ENCODE peak calls at places on chromosomes 4 and X, in eight cellular contexts. H is AG04450, W is IMR-90, R is cardiac muscle cell, V is hepatocyte, A is BE2C, D is PC-9, U is suprapubic skin. M is an unnamed sample.
A peak's percentile ranks its signal among the peaks of the same experiment; 100 is the strongest.

GRCh38 chr4:26779674-26780073 is 81.0 kb upstream of the STIM2 start:
- DNase-seq in V (no peak), R (peak; percentile 65), W (peak; percentile 48), H (no peak), D (peak; percentile 28), A (no peak), U (no peak), M (peak; percentile 100)

GRCh38 chrX:134431894-134432293 is 28.1 kb upstream of the HPRT1 start:
- DNase-seq in W (peak; percentile 66), R (peak; percentile 21), H (no peak), D (no peak), U (no peak), V (no peak), A (no peak), M (peak; percentile 82)

GRCh38 chr4:120683902-120684540 is 238.5 kb downstream of the PRDM5 start:
- DNase-seq in U (no peak), D (no peak), R (no peak), H (no peak), A (peak; percentile 35), V (no peak), W (no peak), M (peak; percentile 11)

GRCh38 chrX:22987452-22987851 is 12.3 kb upstream of the DDX53 start:
- DNase-seq in H (no peak), R (no peak), D (no peak), V (no peak), A (no peak), U (no peak), W (peak; percentile 25), M (peak; percentile 31)

GRCh38 chr4:115113382-115114106 is at the start of gene NDST4:
- DNase-seq in U (no peak), H (no peak), D (no peak), A (no peak), W (no peak), V (peak; percentile 25), R (peak; percentile 5), M (peak; percentile 5)

GRCh38 chrX:47991263-47992092 is 12.3 kb downstream of the ZNF182 start:
- DNase-seq in W (peak; percentile 53), U (no peak), A (no peak), D (no peak), V (no peak), H (no peak), R (peak; percentile 67), M (peak; percentile 83)

GRCh38 chr4:157792716-157793115 is 380.1 kb downstream of the GASK1B start:
- DNase-seq in W (no peak), U (no peak), V (no peak), D (no peak), R (no peak), A (no peak), H (no peak), M (no peak)

GRCh38 chr4:188143731-188144130 is 4.5 kb downstream of the TRIML1 start:
- DNase-seq in H (no peak), R (no peak), A (no peak), W (no peak), U (no peak), V (peak; percentile 26), D (no peak), M (no peak)

GRCh38 chr4:122576261-122577188 is 44.3 kb downstream of the IL21 start:
- DNase-seq in W (peak; percentile 58), U (no peak), V (peak; percentile 59), A (peak; percentile 11), R (peak; percentile 74), H (no peak), D (peak; percentile 6), M (peak; percentile 52)

GRCh38 chr4:73870778-73871177 is 1.6 kb downstream of the CXCL1 start:
- DNase-seq in R (peak; percentile 47), H (no peak), W (no peak), A (no peak), U (no peak), D (no peak), V (no peak), M (peak; percentile 55)

GRCh38 chrX:118974088-118974907 is at the start of gene LONRF3:
- DNase-seq in W (peak; percentile 3), A (peak; percentile 22), D (peak; percentile 61), H (no peak), U (peak; percentile 90), R (peak; percentile 64), V (peak; percentile 74), M (peak; percentile 19)

DNA sequence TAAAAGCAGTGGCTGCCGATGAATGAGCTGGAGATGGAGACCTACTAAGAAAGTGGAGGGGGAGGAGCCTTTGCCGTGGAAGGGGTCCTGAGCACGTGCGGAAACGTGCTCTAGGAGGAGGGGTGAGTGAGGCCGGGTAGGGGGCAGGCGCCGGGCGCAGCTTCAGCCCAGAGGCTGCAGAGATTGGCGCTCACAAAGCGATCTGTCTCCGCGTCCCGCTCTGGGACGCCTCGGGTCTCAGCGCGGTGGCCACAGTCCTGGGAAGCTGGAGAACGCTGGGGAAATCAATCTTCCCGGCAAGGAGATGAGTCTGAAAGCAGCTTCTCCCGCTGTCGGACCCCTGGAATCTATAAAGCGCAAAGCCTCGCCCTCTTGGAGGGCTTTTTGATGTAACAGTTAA is 460 bp upstream of the ARHGAP6 start:
- DNase-seq in V (peak; percentile 44), W (no peak), U (no peak), D (no peak), H (no peak), A (no peak), R (peak; percentile 15), M (no peak)
- H3K27me3 ChIP-seq in V (peaks cover 5% of the 10 kb centered on the region), W (peaks cover 16% of the 10 kb centered on the region), U (peaks cover 18% of the 10 kb centered on the region), D (peaks cover 7% of the 10 kb centered on the region), H (peaks cover 34% of the 10 kb centered on the region), A (peaks cover 15% of the 10 kb centered on the region), R (no peaks in the 10 kb centered on the region), M (peaks cover 12% of the 10 kb centered on the region)

GRCh38 chrX:154373340-154374306 is 811 bp downstream of the FLNA start:
- DNase-seq in R (peak; percentile 83), A (no peak), U (no peak), W (peak; percentile 83), V (peak; percentile 75), H (peak; percentile 73), D (peak; percentile 95), M (peak; percentile 75)

GRCh38 chrX:154371771-154372300 is 2.6 kb downstream of the FLNA start:
- DNase-seq in A (no peak), H (no peak), R (no peak), U (no peak), W (no peak), V (no peak), D (no peak), M (no peak)

GRCh38 chrX:154370882-154371770 is 3.3 kb downstream of the FLNA start:
- DNase-seq in R (peak; percentile 95), D (peak; percentile 98), A (peak; percentile 90), U (peak; percentile 95), V (peak; percentile 94), H (peak; percentile 78), W (peak; percentile 89), M (peak; percentile 66)

GRCh38 chrX:154374361-154375155 is at the start of gene FLNA:
- DNase-seq in H (no peak), U (no peak), W (no peak), V (peak; percentile 57), A (peak; percentile 43), D (peak; percentile 73), R (peak; percentile 34), M (no peak)

DNA sequence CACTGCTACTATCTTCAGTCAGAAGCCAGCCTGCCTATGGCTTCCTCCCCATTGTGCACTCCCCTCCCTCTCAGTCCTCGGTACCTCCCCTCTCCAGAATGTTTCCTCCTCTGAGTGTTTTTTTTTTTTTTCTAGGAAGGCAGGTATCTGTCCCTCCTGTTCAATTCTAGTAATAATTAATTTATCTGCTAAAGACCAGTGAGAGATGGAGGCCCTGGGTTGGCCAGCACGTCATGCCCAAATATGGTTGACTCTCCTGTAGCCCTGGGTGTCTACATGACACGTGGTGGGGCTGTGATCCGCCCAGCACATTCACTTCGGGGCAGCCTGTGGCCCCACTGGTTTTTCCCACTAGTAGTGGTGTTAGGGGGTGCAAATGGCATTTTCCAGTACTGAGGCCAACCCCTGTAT is 1.8 kb downstream of the FLNA start:
- DNase-seq in A (no peak), D (no peak), U (no peak), R (no peak), H (no peak), V (no peak), W (peak; percentile 65), M (peak; percentile 44)
- TF ChIP-seq CTCF in A (no peak), D (no peak), U (no peak), R (no peak), H (no peak), V (no peak), W (no peak), M (no peak)

GRCh38 chr4:4859010-4859798 is at the start of gene MSX1:
- DNase-seq in U (peak; percentile 94), V (peak; percentile 94), H (peak; percentile 18), R (peak; percentile 87), D (peak; percentile 37), A (peak; percentile 94), W (peak; percentile 75), M (peak; percentile 10)

GRCh38 chr4:4860803-4861591 is 1.5 kb downstream of the MSX1 start:
- DNase-seq in U (no peak), V (peak; percentile 53), H (no peak), R (peak; percentile 29), D (no peak), A (no peak), W (peak; percentile 32), M (no peak)

GRCh38 chr4:4861592-4862551 is 2.4 kb downstream of the MSX1 start:
- DNase-seq in U (no peak), W (no peak), D (no peak), A (no peak), H (no peak), V (no peak), R (no peak), M (no peak)

GRCh38 chr4:4859799-4860380 is 425 bp downstream of the MSX1 start:
- DNase-seq in D (no peak), V (peak; percentile 28), R (no peak), A (peak; percentile 37), U (no peak), H (no peak), W (no peak), M (no peak)

DNA sequence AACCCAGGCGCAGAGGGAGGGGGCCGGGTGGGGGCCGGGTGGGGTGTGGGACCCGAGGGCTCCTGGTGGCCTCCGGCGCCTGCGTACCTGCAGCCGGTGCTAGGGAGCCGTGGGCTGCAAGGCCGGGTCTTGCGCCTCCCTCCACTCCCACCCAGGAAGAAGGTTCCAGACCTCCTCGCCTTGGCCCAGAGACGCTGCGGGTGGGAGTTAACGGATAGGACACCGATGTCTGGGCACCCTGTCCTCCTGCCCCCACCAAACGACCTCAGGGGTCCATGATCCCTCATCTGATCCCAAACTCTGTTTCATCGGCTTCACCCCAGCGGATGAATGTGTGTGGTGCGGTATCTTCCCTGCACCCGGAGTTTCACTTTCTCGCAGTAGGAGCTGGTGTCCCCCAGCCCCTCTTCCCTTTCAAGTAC is 927 bp downstream of the MSX1 start:
- DNase-seq in V (peak; percentile 22), D (no peak), W (peak; percentile 35), H (no peak), A (no peak), R (peak; percentile 26), U (no peak), M (no peak)
- H3K4me3 ChIP-seq in V (peak overlapping the region; percentile 89), D (peak overlapping the region; percentile 52), W (peak overlapping the region; percentile 66), H (peak overlapping the region; percentile 76), A (peak overlapping the region; percentile 55), R (peak overlapping the region; percentile 85), U (peak overlapping the region; percentile 70), M (no peak overlapping the region)

DNA sequence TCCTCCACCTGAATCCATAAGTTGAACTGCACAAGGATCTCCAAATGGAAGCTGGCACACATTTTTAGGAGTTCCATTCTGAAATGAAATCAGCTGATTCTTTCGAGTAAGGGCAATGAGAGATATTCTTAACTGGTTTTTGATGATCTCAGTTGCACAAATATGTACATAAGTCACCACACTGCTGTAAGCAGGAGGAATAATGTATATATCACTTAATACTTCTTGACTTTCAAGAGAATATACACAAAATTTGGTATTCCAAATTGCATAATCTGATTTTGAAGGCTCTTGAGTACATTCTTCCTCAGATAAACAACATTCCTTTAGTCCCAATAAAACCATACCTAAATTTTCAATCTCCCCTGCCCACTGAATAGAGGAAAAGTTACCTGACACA is 8.2 kb downstream of the FANCB start:
- DNase-seq in U (no peak), H (peak; percentile 24), A (no peak), V (no peak), W (peak; percentile 76), R (peak; percentile 14), D (no peak), M (peak; percentile 46)
- H3K27me3 ChIP-seq in U (no peaks in the 10 kb centered on the region), H (no peaks in the 10 kb centered on the region), A (no peaks in the 10 kb centered on the region), V (no peaks in the 10 kb centered on the region), W (no peaks in the 10 kb centered on the region), R (no peaks in the 10 kb centered on the region), D (no peaks in the 10 kb centered on the region), M (no peaks in the 10 kb centered on the region)